ENCODE peak calls at places on chromosomes 3 and 15, in five cellular contexts. One of them, this sample, is unnamed.

GRCh38 chr3:185846041-185846440 is 21.2 kb upstream of the IGF2BP2 start:
- DNase-seq in iPS-NIHi11: peak; percentile 18
- DNase-seq in MCF 10A: no peak
- DNase-seq in activated T-helper 1 cell treated with Interleukin-2 at 50 U/mL for 16 hours: no peak
- DNase-seq in amygdala: no peak
- DNase-seq in this sample: no peak

GRCh38 chr3:162517110-162517509 is 1020.5 kb downstream of the OTOL1 start:
- DNase-seq in iPS-NIHi11: no peak
- DNase-seq in MCF 10A: no peak
- DNase-seq in activated T-helper 1 cell treated with Interleukin-2 at 50 U/mL for 16 hours: no peak
- DNase-seq in amygdala: no peak
- DNase-seq in this sample: no peak

GRCh38 chr3:76958231-76958630 is 81.7 kb upstream of the ROBO2 start:
- DNase-seq in iPS-NIHi11: no peak
- DNase-seq in MCF 10A: no peak
- DNase-seq in activated T-helper 1 cell treated with Interleukin-2 at 50 U/mL for 16 hours: no peak
- DNase-seq in amygdala: no peak
- DNase-seq in this sample: no peak

GRCh38 chr15:69462030-69462492 is 9.4 kb downstream of the RPLP1 start:
- DNase-seq in iPS-NIHi11: no peak
- DNase-seq in MCF 10A: no peak
- DNase-seq in activated T-helper 1 cell treated with Interleukin-2 at 50 U/mL for 16 hours: no peak
- DNase-seq in amygdala: no peak
- DNase-seq in this sample: no peak

GRCh38 chr3:129622933-129623332 is 16.5 kb upstream of the PLXND1 start:
- DNase-seq in iPS-NIHi11: no peak
- DNase-seq in MCF 10A: no peak
- DNase-seq in activated T-helper 1 cell treated with Interleukin-2 at 50 U/mL for 16 hours: no peak
- DNase-seq in amygdala: no peak
- DNase-seq in this sample: no peak

GRCh38 chr3:137692803-137693431 is 71.2 kb upstream of the SOX14 start:
- DNase-seq in iPS-NIHi11: peak; percentile 70
- DNase-seq in MCF 10A: peak; percentile 55
- DNase-seq in activated T-helper 1 cell treated with Interleukin-2 at 50 U/mL for 16 hours: no peak
- DNase-seq in amygdala: no peak
- DNase-seq in this sample: no peak

GRCh38 chr15:37891754-37892368 is 42.6 kb upstream of the TMCO5A start:
- DNase-seq in iPS-NIHi11: peak; percentile 54
- DNase-seq in MCF 10A: peak; percentile 47
- DNase-seq in activated T-helper 1 cell treated with Interleukin-2 at 50 U/mL for 16 hours: no peak
- DNase-seq in amygdala: no peak
- DNase-seq in this sample: no peak

GRCh38 chr15:38216763-38217162 is 35.9 kb upstream of the SPRED1 start:
- DNase-seq in iPS-NIHi11: no peak
- DNase-seq in MCF 10A: no peak
- DNase-seq in activated T-helper 1 cell treated with Interleukin-2 at 50 U/mL for 16 hours: no peak
- DNase-seq in amygdala: no peak
- DNase-seq in this sample: no peak

GRCh38 chr15:31848621-31849020 is 181.7 kb upstream of the CHRNA7 start:
- DNase-seq in iPS-NIHi11: no peak
- DNase-seq in MCF 10A: no peak
- DNase-seq in activated T-helper 1 cell treated with Interleukin-2 at 50 U/mL for 16 hours: no peak
- DNase-seq in amygdala: no peak
- DNase-seq in this sample: no peak

GRCh38 chr15:79157631-79158592 is 67.3 kb upstream of the RASGRF1 start:
- DNase-seq in iPS-NIHi11: no peak
- DNase-seq in MCF 10A: peak; percentile 83
- DNase-seq in activated T-helper 1 cell treated with Interleukin-2 at 50 U/mL for 16 hours: no peak
- DNase-seq in amygdala: no peak
- DNase-seq in this sample: no peak

GRCh38 chr3:140006331-140006730 is 71.3 kb downstream of the CLSTN2 start:
- DNase-seq in iPS-NIHi11: no peak
- DNase-seq in MCF 10A: no peak
- DNase-seq in activated T-helper 1 cell treated with Interleukin-2 at 50 U/mL for 16 hours: no peak
- DNase-seq in amygdala: no peak
- DNase-seq in this sample: no peak

GRCh38 chr3:5568451-5568850 is 380.9 kb downstream of the EDEM1 start:
- DNase-seq in iPS-NIHi11: no peak
- DNase-seq in MCF 10A: peak; percentile 12
- DNase-seq in activated T-helper 1 cell treated with Interleukin-2 at 50 U/mL for 16 hours: no peak
- DNase-seq in amygdala: no peak
- DNase-seq in this sample: no peak

GRCh38 chr3:119294889-119295769 is 946 bp downstream of the ARHGAP31 start:
- DNase-seq in iPS-NIHi11: peak; percentile 46
- DNase-seq in MCF 10A: peak; percentile 49
- DNase-seq in activated T-helper 1 cell treated with Interleukin-2 at 50 U/mL for 16 hours: peak; percentile 20
- DNase-seq in amygdala: no peak
- DNase-seq in this sample: no peak

GRCh38 chr15:78424673-78425072 is 13.3 kb upstream of the IREB2 start:
- DNase-seq in iPS-NIHi11: no peak
- DNase-seq in MCF 10A: no peak
- DNase-seq in activated T-helper 1 cell treated with Interleukin-2 at 50 U/mL for 16 hours: no peak
- DNase-seq in amygdala: no peak
- DNase-seq in this sample: no peak

GRCh38 chr3:40387001-40387894 is at the start of gene ENTPD3:
- DNase-seq in iPS-NIHi11: peak; percentile 85
- DNase-seq in MCF 10A: peak; percentile 56
- DNase-seq in activated T-helper 1 cell treated with Interleukin-2 at 50 U/mL for 16 hours: peak; percentile 3
- DNase-seq in amygdala: no peak
- DNase-seq in this sample: no peak

GRCh38 chr15:99440551-99441426 is 125.0 kb upstream of the MEF2A start:
- DNase-seq in iPS-NIHi11: no peak
- DNase-seq in MCF 10A: no peak
- DNase-seq in activated T-helper 1 cell treated with Interleukin-2 at 50 U/mL for 16 hours: no peak
- DNase-seq in amygdala: no peak
- DNase-seq in this sample: no peak